ENCODE peak calls at places on chromosomes 7 and 10, in ten cellular contexts. One of them, this sample, is unnamed.

GRCh38 chr10:121313119-121313858 is 285.0 kb downstream of the FGFR2 start:
- DNase-seq in endothelial cell of umbilical vein: peak
- DNase-seq in HCT116: no peak
- DNase-seq in H1: no peak
- DNase-seq in H9: no peak
- DNase-seq in left ventricle myocardium inferior: no peak
- DNase-seq in esophagus squamous epithelium: no peak
- DNase-seq in MM.1S: no peak
- DNase-seq in right lobe of liver: no peak
- DNase-seq in tibial artery: no peak
- DNase-seq in this sample: peak

GRCh38 chr10:79331709-79332108 is 15.6 kb upstream of the PPIF start:
- DNase-seq in endothelial cell of umbilical vein: no peak
- DNase-seq in HCT116: no peak
- DNase-seq in H1: no peak
- DNase-seq in H9: no peak
- DNase-seq in left ventricle myocardium inferior: no peak
- DNase-seq in esophagus squamous epithelium: no peak
- DNase-seq in MM.1S: no peak
- DNase-seq in right lobe of liver: no peak
- DNase-seq in tibial artery: no peak
- DNase-seq in this sample: no peak

GRCh38 chr7:131110294-131111080 is 217.2 kb upstream of the MKLN1 start:
- DNase-seq in endothelial cell of umbilical vein: peak
- DNase-seq in HCT116: no peak
- DNase-seq in H1: no peak
- DNase-seq in H9: peak
- DNase-seq in left ventricle myocardium inferior: no peak
- DNase-seq in esophagus squamous epithelium: no peak
- DNase-seq in MM.1S: peak
- DNase-seq in right lobe of liver: peak
- DNase-seq in tibial artery: peak
- DNase-seq in this sample: peak

GRCh38 chr10:31134303-31134928 is 102.8 kb upstream of the ZNF438 start:
- DNase-seq in endothelial cell of umbilical vein: peak
- DNase-seq in HCT116: no peak
- DNase-seq in H1: no peak
- DNase-seq in H9: no peak
- DNase-seq in left ventricle myocardium inferior: no peak
- DNase-seq in esophagus squamous epithelium: no peak
- DNase-seq in MM.1S: no peak
- DNase-seq in right lobe of liver: no peak
- DNase-seq in tibial artery: peak
- DNase-seq in this sample: peak

GRCh38 chr7:95684037-95684436 is 87.7 kb upstream of the PDK4 start:
- DNase-seq in endothelial cell of umbilical vein: peak
- DNase-seq in HCT116: peak
- DNase-seq in H1: no peak
- DNase-seq in H9: no peak
- DNase-seq in left ventricle myocardium inferior: no peak
- DNase-seq in esophagus squamous epithelium: no peak
- DNase-seq in MM.1S: peak
- DNase-seq in right lobe of liver: no peak
- DNase-seq in tibial artery: no peak
- DNase-seq in this sample: no peak

GRCh38 chr7:36633377-36633776 is 90.9 kb downstream of the AOAH start:
- DNase-seq in endothelial cell of umbilical vein: no peak
- DNase-seq in HCT116: no peak
- DNase-seq in H1: peak
- DNase-seq in H9: peak
- DNase-seq in left ventricle myocardium inferior: no peak
- DNase-seq in esophagus squamous epithelium: no peak
- DNase-seq in MM.1S: no peak
- DNase-seq in right lobe of liver: no peak
- DNase-seq in tibial artery: no peak
- DNase-seq in this sample: no peak

GRCh38 chr10:109929501-109930219 is 6.3 kb upstream of the XPNPEP1 start:
- DNase-seq in endothelial cell of umbilical vein: no peak
- DNase-seq in HCT116: no peak
- DNase-seq in H1: no peak
- DNase-seq in H9: no peak
- DNase-seq in left ventricle myocardium inferior: no peak
- DNase-seq in esophagus squamous epithelium: no peak
- DNase-seq in MM.1S: no peak
- DNase-seq in right lobe of liver: no peak
- DNase-seq in tibial artery: no peak
- DNase-seq in this sample: no peak

GRCh38 chr10:3014968-3015367 is 52.4 kb upstream of the PFKP start:
- DNase-seq in endothelial cell of umbilical vein: no peak
- DNase-seq in HCT116: no peak
- DNase-seq in H1: no peak
- DNase-seq in H9: no peak
- DNase-seq in left ventricle myocardium inferior: no peak
- DNase-seq in esophagus squamous epithelium: no peak
- DNase-seq in MM.1S: no peak
- DNase-seq in right lobe of liver: no peak
- DNase-seq in tibial artery: no peak
- DNase-seq in this sample: no peak

GRCh38 chr10:117163954-117164292 is 25.9 kb upstream of the VAX1 start:
- DNase-seq in endothelial cell of umbilical vein: no peak
- DNase-seq in HCT116: no peak
- DNase-seq in H1: no peak
- DNase-seq in H9: no peak
- DNase-seq in left ventricle myocardium inferior: no peak
- DNase-seq in esophagus squamous epithelium: no peak
- DNase-seq in MM.1S: no peak
- DNase-seq in right lobe of liver: no peak
- DNase-seq in tibial artery: no peak
- DNase-seq in this sample: no peak

GRCh38 chr10:117166420-117167345 is 28.6 kb upstream of the VAX1 start:
- DNase-seq in endothelial cell of umbilical vein: no peak
- DNase-seq in HCT116: no peak
- DNase-seq in H1: no peak
- DNase-seq in H9: peak
- DNase-seq in left ventricle myocardium inferior: no peak
- DNase-seq in esophagus squamous epithelium: no peak
- DNase-seq in MM.1S: no peak
- DNase-seq in right lobe of liver: no peak
- DNase-seq in tibial artery: no peak
- DNase-seq in this sample: no peak

GRCh38 chr10:117167346-117168134 is 29.5 kb upstream of the VAX1 start:
- DNase-seq in endothelial cell of umbilical vein: no peak
- DNase-seq in HCT116: no peak
- DNase-seq in H1: no peak
- DNase-seq in H9: no peak
- DNase-seq in left ventricle myocardium inferior: no peak
- DNase-seq in esophagus squamous epithelium: no peak
- DNase-seq in MM.1S: no peak
- DNase-seq in right lobe of liver: no peak
- DNase-seq in tibial artery: no peak
- DNase-seq in this sample: no peak

GRCh38 chr10:117164878-117165556 is 26.9 kb upstream of the VAX1 start:
- DNase-seq in endothelial cell of umbilical vein: no peak
- DNase-seq in HCT116: no peak
- DNase-seq in H1: no peak
- DNase-seq in H9: no peak
- DNase-seq in left ventricle myocardium inferior: no peak
- DNase-seq in esophagus squamous epithelium: no peak
- DNase-seq in MM.1S: no peak
- DNase-seq in right lobe of liver: no peak
- DNase-seq in tibial artery: no peak
- DNase-seq in this sample: no peak

GRCh38 chr10:117165557-117166419 is 27.7 kb upstream of the VAX1 start:
- DNase-seq in endothelial cell of umbilical vein: peak
- DNase-seq in HCT116: peak
- DNase-seq in H1: peak
- DNase-seq in H9: peak
- DNase-seq in left ventricle myocardium inferior: no peak
- DNase-seq in esophagus squamous epithelium: no peak
- DNase-seq in MM.1S: no peak
- DNase-seq in right lobe of liver: peak
- DNase-seq in tibial artery: peak
- DNase-seq in this sample: no peak
- TF ChIP-seq CTCF in endothelial cell of umbilical vein: peak
- TF ChIP-seq CTCF in HCT116: peak
- TF ChIP-seq CTCF in H1: peak
- TF ChIP-seq CTCF in H9: peak
- TF ChIP-seq CTCF in left ventricle myocardium inferior: peak
- TF ChIP-seq CTCF in esophagus squamous epithelium: peak
- TF ChIP-seq CTCF in MM.1S: peak
- TF ChIP-seq CTCF in right lobe of liver: peak
- TF ChIP-seq CTCF in tibial artery: peak
- TF ChIP-seq CTCF in this sample: no peak

GRCh38 chr7:126685018-126685573 is 567.6 kb downstream of the GRM8 start:
- DNase-seq in endothelial cell of umbilical vein: no peak
- DNase-seq in HCT116: no peak
- DNase-seq in H1: no peak
- DNase-seq in H9: no peak
- DNase-seq in left ventricle myocardium inferior: no peak
- DNase-seq in esophagus squamous epithelium: no peak
- DNase-seq in MM.1S: no peak
- DNase-seq in right lobe of liver: no peak
- DNase-seq in tibial artery: no peak
- DNase-seq in this sample: no peak

GRCh38 chr7:126685596-126685995 is 567.1 kb downstream of the GRM8 start:
- DNase-seq in endothelial cell of umbilical vein: no peak
- DNase-seq in HCT116: no peak
- DNase-seq in H1: no peak
- DNase-seq in H9: no peak
- DNase-seq in left ventricle myocardium inferior: no peak
- DNase-seq in esophagus squamous epithelium: no peak
- DNase-seq in MM.1S: no peak
- DNase-seq in right lobe of liver: no peak
- DNase-seq in tibial artery: no peak
- DNase-seq in this sample: no peak

GRCh38 chr7:126686474-126686873 is 566.3 kb downstream of the GRM8 start:
- DNase-seq in endothelial cell of umbilical vein: no peak
- DNase-seq in HCT116: no peak
- DNase-seq in H1: no peak
- DNase-seq in H9: no peak
- DNase-seq in left ventricle myocardium inferior: no peak
- DNase-seq in esophagus squamous epithelium: no peak
- DNase-seq in MM.1S: no peak
- DNase-seq in right lobe of liver: no peak
- DNase-seq in tibial artery: no peak
- DNase-seq in this sample: no peak

DNA sequence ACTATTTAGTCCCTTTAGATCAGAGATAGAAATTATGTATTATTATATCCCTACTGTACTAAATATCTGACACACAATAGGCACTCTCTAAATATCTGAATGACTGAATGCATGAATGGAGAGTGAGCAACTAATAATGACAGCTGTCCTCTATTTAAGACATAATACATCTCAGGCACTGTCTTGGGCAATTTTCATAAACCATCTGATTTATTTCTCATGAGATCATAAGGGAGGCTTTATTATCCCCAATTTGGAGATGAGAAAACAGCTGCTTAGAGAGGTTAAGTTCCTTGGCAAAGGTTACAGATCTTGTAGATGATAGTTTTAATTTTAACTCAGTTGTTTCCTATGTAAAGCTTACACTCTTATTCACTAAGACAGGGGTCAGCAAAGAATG is 570.6 kb downstream of the GRM8 start:
- DNase-seq in endothelial cell of umbilical vein: no peak
- DNase-seq in HCT116: no peak
- DNase-seq in H1: no peak
- DNase-seq in H9: no peak
- DNase-seq in left ventricle myocardium inferior: no peak
- DNase-seq in esophagus squamous epithelium: no peak
- DNase-seq in MM.1S: no peak
- DNase-seq in right lobe of liver: no peak
- DNase-seq in tibial artery: no peak
- DNase-seq in this sample: no peak
- H3K27ac ChIP-seq in endothelial cell of umbilical vein: no peak
- H3K27ac ChIP-seq in HCT116: no peak
- H3K27ac ChIP-seq in H1: no peak
- H3K27ac ChIP-seq in H9: no peak
- H3K27ac ChIP-seq in left ventricle myocardium inferior: no peak
- H3K27ac ChIP-seq in esophagus squamous epithelium: no peak
- H3K27ac ChIP-seq in MM.1S: no peak
- H3K27ac ChIP-seq in right lobe of liver: no peak
- H3K27ac ChIP-seq in tibial artery: no peak
- H3K27ac ChIP-seq in this sample: no peak

GRCh38 chr10:93182790-93183189 is 109.1 kb downstream of the CYP26A1 start:
- DNase-seq in endothelial cell of umbilical vein: no peak
- DNase-seq in HCT116: no peak
- DNase-seq in H1: no peak
- DNase-seq in H9: no peak
- DNase-seq in left ventricle myocardium inferior: no peak
- DNase-seq in esophagus squamous epithelium: no peak
- DNase-seq in MM.1S: no peak
- DNase-seq in right lobe of liver: no peak
- DNase-seq in tibial artery: no peak
- DNase-seq in this sample: no peak
- TF ChIP-seq CTCF in endothelial cell of umbilical vein: no peak
- TF ChIP-seq CTCF in HCT116: no peak
- TF ChIP-seq CTCF in H1: no peak
- TF ChIP-seq CTCF in H9: no peak
- TF ChIP-seq CTCF in left ventricle myocardium inferior: no peak
- TF ChIP-seq CTCF in esophagus squamous epithelium: no peak
- TF ChIP-seq CTCF in MM.1S: no peak
- TF ChIP-seq CTCF in right lobe of liver: no peak
- TF ChIP-seq CTCF in tibial artery: no peak
- TF ChIP-seq CTCF in this sample: no peak

GRCh38 chr10:59177862-59178235 is 1.4 kb downstream of the PHYHIPL start:
- DNase-seq in endothelial cell of umbilical vein: no peak
- DNase-seq in HCT116: no peak
- DNase-seq in H1: no peak
- DNase-seq in H9: no peak
- DNase-seq in left ventricle myocardium inferior: no peak
- DNase-seq in esophagus squamous epithelium: no peak
- DNase-seq in MM.1S: no peak
- DNase-seq in right lobe of liver: no peak
- DNase-seq in tibial artery: no peak
- DNase-seq in this sample: no peak

GRCh38 chr10:59177031-59177861 is 803 bp downstream of the PHYHIPL start:
- DNase-seq in endothelial cell of umbilical vein: peak
- DNase-seq in HCT116: no peak
- DNase-seq in H1: no peak
- DNase-seq in H9: peak
- DNase-seq in left ventricle myocardium inferior: no peak
- DNase-seq in esophagus squamous epithelium: no peak
- DNase-seq in MM.1S: no peak
- DNase-seq in right lobe of liver: peak
- DNase-seq in tibial artery: no peak
- DNase-seq in this sample: peak

GRCh38 chr10:59173414-59173813 is 3.0 kb upstream of the PHYHIPL start:
- DNase-seq in endothelial cell of umbilical vein: no peak
- DNase-seq in HCT116: no peak
- DNase-seq in H1: no peak
- DNase-seq in H9: no peak
- DNase-seq in left ventricle myocardium inferior: no peak
- DNase-seq in esophagus squamous epithelium: no peak
- DNase-seq in MM.1S: no peak
- DNase-seq in right lobe of liver: no peak
- DNase-seq in tibial artery: no peak
- DNase-seq in this sample: no peak

GRCh38 chr10:59176241-59177030 is at the start of gene PHYHIPL:
- DNase-seq in endothelial cell of umbilical vein: no peak
- DNase-seq in HCT116: no peak
- DNase-seq in H1: no peak
- DNase-seq in H9: peak
- DNase-seq in left ventricle myocardium inferior: no peak
- DNase-seq in esophagus squamous epithelium: no peak
- DNase-seq in MM.1S: no peak
- DNase-seq in right lobe of liver: peak
- DNase-seq in tibial artery: no peak
- DNase-seq in this sample: peak

GRCh38 chr10:59175538-59176240 is 754 bp upstream of the PHYHIPL start:
- DNase-seq in endothelial cell of umbilical vein: no peak
- DNase-seq in HCT116: no peak
- DNase-seq in H1: no peak
- DNase-seq in H9: peak
- DNase-seq in left ventricle myocardium inferior: no peak
- DNase-seq in esophagus squamous epithelium: no peak
- DNase-seq in MM.1S: no peak
- DNase-seq in right lobe of liver: peak
- DNase-seq in tibial artery: no peak
- DNase-seq in this sample: peak
- H3K27ac ChIP-seq in endothelial cell of umbilical vein: no peak
- H3K27ac ChIP-seq in HCT116: no peak
- H3K27ac ChIP-seq in H1: no peak
- H3K27ac ChIP-seq in H9: no peak
- H3K27ac ChIP-seq in left ventricle myocardium inferior: no peak
- H3K27ac ChIP-seq in esophagus squamous epithelium: no peak
- H3K27ac ChIP-seq in MM.1S: no peak
- H3K27ac ChIP-seq in right lobe of liver: peak
- H3K27ac ChIP-seq in tibial artery: no peak
- H3K27ac ChIP-seq in this sample: no peak

This sample was measured in ovary.